ENCODE peak calls at places on chromosomes 4 and X, in nine cellular contexts. One of them, this sample, is unnamed.

GRCh38 chr4:124191329-124191728 is 521.2 kb downstream of the ANKRD50 start:
- DNase-seq in H9: no peak
- DNase-seq in naive thymus-derived CD8-positive, alpha-beta T cell: no peak
- DNase-seq in iris pigment epithelial cell: no peak
- DNase-seq in nephron progenitor cell: no peak
- DNase-seq in hippocampal formation: no peak
- DNase-seq in T-helper 2 cell: no peak
- DNase-seq in Calu3: no peak
- DNase-seq in tibial artery: no peak
- DNase-seq in this sample: no peak

GRCh38 chr4:10926025-10926424 is 241.5 kb upstream of the CLNK start:
- DNase-seq in H9: no peak
- DNase-seq in naive thymus-derived CD8-positive, alpha-beta T cell: no peak
- DNase-seq in iris pigment epithelial cell: peak
- DNase-seq in nephron progenitor cell: no peak
- DNase-seq in hippocampal formation: no peak
- DNase-seq in T-helper 2 cell: no peak
- DNase-seq in Calu3: no peak
- DNase-seq in tibial artery: no peak
- DNase-seq in this sample: no peak

GRCh38 chrX:20431486-20431885 is 164.8 kb upstream of the RPS6KA3 start:
- DNase-seq in H9: no peak
- DNase-seq in naive thymus-derived CD8-positive, alpha-beta T cell: no peak
- DNase-seq in iris pigment epithelial cell: no peak
- DNase-seq in nephron progenitor cell: no peak
- DNase-seq in hippocampal formation: no peak
- DNase-seq in T-helper 2 cell: no peak
- DNase-seq in Calu3: no peak
- DNase-seq in tibial artery: no peak
- DNase-seq in this sample: no peak

GRCh38 chrX:1584237-1585011 is 7.0 kb upstream of the AKAP17A start:
- DNase-seq in H9: no peak
- DNase-seq in naive thymus-derived CD8-positive, alpha-beta T cell: no peak
- DNase-seq in iris pigment epithelial cell: no peak
- DNase-seq in nephron progenitor cell: no peak
- DNase-seq in hippocampal formation: no peak
- DNase-seq in T-helper 2 cell: no peak
- DNase-seq in Calu3: no peak
- DNase-seq in tibial artery: no peak
- DNase-seq in this sample: no peak

GRCh38 chrX:22300130-22300529 is 27.4 kb downstream of the CBLL2 start:
- DNase-seq in H9: no peak
- DNase-seq in naive thymus-derived CD8-positive, alpha-beta T cell: no peak
- DNase-seq in iris pigment epithelial cell: peak
- DNase-seq in nephron progenitor cell: no peak
- DNase-seq in hippocampal formation: no peak
- DNase-seq in T-helper 2 cell: no peak
- DNase-seq in Calu3: peak
- DNase-seq in tibial artery: no peak
- DNase-seq in this sample: peak

GRCh38 chr4:17189322-17189721 is 290.9 kb upstream of the LDB2 start:
- DNase-seq in H9: no peak
- DNase-seq in naive thymus-derived CD8-positive, alpha-beta T cell: no peak
- DNase-seq in iris pigment epithelial cell: peak
- DNase-seq in nephron progenitor cell: no peak
- DNase-seq in hippocampal formation: no peak
- DNase-seq in T-helper 2 cell: no peak
- DNase-seq in Calu3: no peak
- DNase-seq in tibial artery: no peak
- DNase-seq in this sample: no peak

GRCh38 chrX:29468911-29469494 is 746.4 kb upstream of the MAGEB2 start:
- DNase-seq in H9: no peak
- DNase-seq in naive thymus-derived CD8-positive, alpha-beta T cell: no peak
- DNase-seq in iris pigment epithelial cell: peak
- DNase-seq in nephron progenitor cell: no peak
- DNase-seq in hippocampal formation: no peak
- DNase-seq in T-helper 2 cell: no peak
- DNase-seq in Calu3: no peak
- DNase-seq in tibial artery: no peak
- DNase-seq in this sample: no peak

GRCh38 chr4:109248322-109248895 is 54.0 kb downstream of the COL25A1 start:
- DNase-seq in H9: no peak
- DNase-seq in naive thymus-derived CD8-positive, alpha-beta T cell: no peak
- DNase-seq in iris pigment epithelial cell: no peak
- DNase-seq in nephron progenitor cell: no peak
- DNase-seq in hippocampal formation: no peak
- DNase-seq in T-helper 2 cell: no peak
- DNase-seq in Calu3: no peak
- DNase-seq in tibial artery: no peak
- DNase-seq in this sample: no peak

GRCh38 chr4:142663828-142664227 is 182.3 kb downstream of the INPP4B start:
- DNase-seq in H9: no peak
- DNase-seq in naive thymus-derived CD8-positive, alpha-beta T cell: no peak
- DNase-seq in iris pigment epithelial cell: peak
- DNase-seq in nephron progenitor cell: no peak
- DNase-seq in hippocampal formation: no peak
- DNase-seq in T-helper 2 cell: no peak
- DNase-seq in Calu3: no peak
- DNase-seq in tibial artery: no peak
- DNase-seq in this sample: no peak